ENCODE peak calls at places on chromosomes 12 and 14, in four cellular contexts. Y is HEK293T; V is naive thymus-derived CD8-positive, alpha-beta T cell; D is mucosa of gallbladder. H is an unnamed sample.
A peak's percentile ranks its signal among the peaks of the same experiment; 100 is the strongest.

GRCh38 chr12:569091-569676 is 94.1 kb downstream of the NINJ2 start:
- DNase-seq in Y (no peak), V (no peak), D (no peak), H (no peak)

GRCh38 chr14:50013198-50013918 is 103.0 kb downstream of the VCPKMT start:
- DNase-seq in Y (no peak), V (no peak), D (peak; percentile 29), H (no peak)

GRCh38 chr12:55619352-55620138 is 17.1 kb upstream of the OR10P1 start:
- DNase-seq in Y (peak; percentile 64), V (peak; percentile 48), D (peak; percentile 74), H (peak; percentile 18)

GRCh38 chr14:104531421-104532190 is 48.0 kb upstream of the C14orf180 start:
- DNase-seq in Y (no peak), V (no peak), D (no peak), H (no peak)

GRCh38 chr14:69853774-69854173 is 25.4 kb upstream of the SMOC1 start:
- DNase-seq in Y (no peak), V (no peak), D (no peak), H (no peak)

GRCh38 chr14:49461529-49462401 is 124.4 kb downstream of the RPS29 start:
- DNase-seq in Y (peak; percentile 30), V (peak; percentile 41), D (peak; percentile 65), H (peak; percentile 47)

GRCh38 chr12:111396726-111397445 is 8.8 kb upstream of the SH2B3 start:
- DNase-seq in Y (peak; percentile 86), V (peak; percentile 86), D (peak; percentile 86), H (peak; percentile 79)

GRCh38 chr12:110245278-110245868 is 35.7 kb upstream of the ATP2A2 start:
- DNase-seq in Y (peak; percentile 40), V (peak; percentile 30), D (peak; percentile 33), H (peak; percentile 29)

GRCh38 chr12:80763874-80764273 is 47.2 kb downstream of the MYF5 start:
- DNase-seq in Y (peak; percentile 24), V (no peak), D (no peak), H (no peak)

GRCh38 chr14:88597038-88597437 is 34.2 kb downstream of the ZC3H14 start:
- DNase-seq in Y (no peak), V (no peak), D (no peak), H (no peak)

GRCh38 chr12:92648242-92649031 is 54.4 kb upstream of the PLEKHG7 start:
- DNase-seq in Y (no peak), V (no peak), D (no peak), H (no peak)

GRCh38 chr12:111673503-111673902 is 12.3 kb downstream of the BRAP start:
- DNase-seq in Y (no peak), V (no peak), D (no peak), H (no peak)

GRCh38 chr14:34424488-34424887 is 37.6 kb downstream of the SPTSSA start:
- DNase-seq in Y (no peak), V (no peak), D (no peak), H (no peak)

GRCh38 chr14:80637726-80638619 is 303.6 kb downstream of the CEP128 start:
- DNase-seq in Y (no peak), V (no peak), D (no peak), H (no peak)

GRCh38 chr12:26614217-26614616 is 218.8 kb downstream of the ITPR2 start:
- DNase-seq in Y (peak; percentile 28), V (no peak), D (no peak), H (no peak)

GRCh38 chr14:88163731-88164255 is 158.9 kb downstream of the GPR65 start:
- DNase-seq in Y (no peak), V (no peak), D (no peak), H (no peak)

GRCh38 chr12:122028165-122028591 is 6.5 kb downstream of the BCL7A start:
- DNase-seq in Y (no peak), V (no peak), D (no peak), H (no peak)